ENCODE peak calls at places on chromosomes 6 and 20, in ten cellular contexts. V is pancreas; F is stimulated activated CD4-positive, alpha-beta T cell treated with anti-CD3 and anti-CD28 coated beads, Interleukin-15, amount 100 ng/mL, for 1 hour; N is MV-4-11; E is neural crest cell; K is GM12878; H is NCI-H774; T is H9; O is fibroblast of pulmonary artery; M is HS-27A. R is an unnamed sample.

GRCh38 chr20:37209661-37210314 is 30.4 kb upstream of the MROH8 start:
- DNase-seq in V (no peak), F (no peak), N (no peak), E (no peak), K (no peak), H (no peak), T (no peak), O (no peak), M (no peak), R (no peak)

GRCh38 chr6:27986928-27987725 is 30.1 kb downstream of the OR2B6 start:
- DNase-seq in V (no peak), F (no peak), N (no peak), E (no peak), K (no peak), H (no peak), T (no peak), O (peak), M (peak), R (no peak)

GRCh38 chr6:73694711-73695411 is 1.1 kb upstream of the CD109 start:
- DNase-seq in V (no peak), F (no peak), N (no peak), E (no peak), K (no peak), H (no peak), T (no peak), O (peak), M (no peak), R (peak)

GRCh38 chr6:27777126-27777525 is 135.1 kb downstream of the OR2B2 start:
- DNase-seq in V (no peak), F (no peak), N (no peak), E (no peak), K (no peak), H (no peak), T (no peak), O (no peak), M (no peak), R (no peak)

GRCh38 chr6:7787137-7787575 is 61.3 kb downstream of the BMP6 start:
- DNase-seq in V (no peak), F (no peak), N (no peak), E (no peak), K (no peak), H (no peak), T (no peak), O (peak), M (no peak), R (no peak)

GRCh38 chr6:2221724-2222274 is 23.6 kb downstream of the GMDS start:
- DNase-seq in V (no peak), F (no peak), N (no peak), E (no peak), K (no peak), H (no peak), T (no peak), O (no peak), M (no peak), R (no peak)

GRCh38 chr20:46739441-46740213 is 30.2 kb downstream of the SLC2A10 start:
- DNase-seq in V (no peak), F (no peak), N (no peak), E (no peak), K (no peak), H (no peak), T (no peak), O (no peak), M (no peak), R (no peak)

GRCh38 chr6:108714012-108714773 is 134.0 kb upstream of the ARMC2 start:
- DNase-seq in V (no peak), F (no peak), N (peak), E (no peak), K (no peak), H (no peak), T (no peak), O (peak), M (no peak), R (no peak)

GRCh38 chr6:14079433-14079832 is 38.1 kb upstream of the CD83 start:
- DNase-seq in V (no peak), F (no peak), N (no peak), E (no peak), K (no peak), H (no peak), T (no peak), O (peak), M (no peak), R (no peak)

GRCh38 chr6:14835122-14835521 is 410.7 kb upstream of the JARID2 start:
- DNase-seq in V (no peak), F (no peak), N (no peak), E (no peak), K (no peak), H (no peak), T (no peak), O (no peak), M (no peak), R (no peak)

GRCh38 chr6:109344226-109344625 is 38.0 kb downstream of the CD164 start:
- DNase-seq in V (no peak), F (no peak), N (no peak), E (no peak), K (no peak), H (no peak), T (no peak), O (no peak), M (no peak), R (no peak)

GRCh38 chr6:133108377-133108776 is 132.8 kb upstream of the EYA4 start:
- DNase-seq in V (no peak), F (no peak), N (no peak), E (no peak), K (no peak), H (no peak), T (no peak), O (no peak), M (no peak), R (no peak)

GRCh38 chr20:1894471-1894950 is 696 bp upstream of the SIRPA start:
- DNase-seq in V (peak), F (no peak), N (no peak), E (peak), K (no peak), H (no peak), T (peak), O (no peak), M (no peak), R (peak)

R was measured in T1000.